ENCODE peak calls at places on chromosomes 5 and 9, in seven cellular contexts. W is nephron progenitor cell, B is cardiac muscle cell, J is choroid plexus epithelial cell, S is GM06990, N is endothelial cell, Q is foreskin fibroblast. D is an unnamed sample.
A peak's percentile ranks its signal among the peaks of the same experiment; 100 is the strongest.

GRCh38 chr5:44809215-44809955 is 638 bp downstream of the MRPS30 start:
- DNase-seq in W (peak; percentile 51), B (peak; percentile 60), J (peak; percentile 74), S (no peak), N (peak; percentile 33), Q (peak; percentile 36), D (peak; percentile 64)

GRCh38 chr5:103744159-103744558 is 181.6 kb upstream of the NUDT12 start:
- DNase-seq in W (no peak), B (peak; percentile 53), J (peak; percentile 81), S (no peak), N (no peak), Q (peak; percentile 1), D (peak; percentile 81)

GRCh38 chr9:21831841-21832509 is 29.5 kb downstream of the MTAP start:
- DNase-seq in W (no peak), B (peak; percentile 78), J (peak; percentile 94), S (peak; percentile 68), N (no peak), Q (peak; percentile 61), D (peak; percentile 79)

GRCh38 chr5:107157811-107158210 is 512.9 kb downstream of the EFNA5 start:
- DNase-seq in W (no peak), B (no peak), J (no peak), S (no peak), N (no peak), Q (no peak), D (no peak)

GRCh38 chr9:84297162-84297821 is 43.3 kb downstream of the SLC28A3 start:
- DNase-seq in W (no peak), B (peak; percentile 27), J (peak; percentile 67), S (no peak), N (no peak), Q (peak; percentile 72), D (no peak)

GRCh38 chr5:104139840-104140239 is 577.3 kb upstream of the NUDT12 start:
- DNase-seq in W (no peak), B (no peak), J (no peak), S (no peak), N (no peak), Q (no peak), D (no peak)

GRCh38 chr9:113919825-113920224 is 43.7 kb downstream of the ZNF618 start:
- DNase-seq in W (no peak), B (no peak), J (no peak), S (no peak), N (no peak), Q (no peak), D (no peak)

GRCh38 chr9:132946216-132946615 is 1.8 kb upstream of the TSC1 start:
- DNase-seq in W (no peak), B (no peak), J (no peak), S (no peak), N (no peak), Q (no peak), D (no peak)

GRCh38 chr5:154813736-154814135 is 36.7 kb downstream of the FAXDC2 start:
- DNase-seq in W (no peak), B (no peak), J (no peak), S (no peak), N (no peak), Q (no peak), D (no peak)

GRCh38 chr9:121699271-121700164 is 48.1 kb downstream of the DAB2IP start:
- DNase-seq in W (peak; percentile 72), B (peak; percentile 67), J (peak; percentile 48), S (peak; percentile 53), N (peak; percentile 75), Q (no peak), D (peak; percentile 47)

GRCh38 chr5:151173711-151174611 is 16.4 kb upstream of the ANXA6 start:
- DNase-seq in W (no peak), B (no peak), J (no peak), S (no peak), N (no peak), Q (no peak), D (no peak)

GRCh38 chr5:68261174-68262021 is 45.8 kb downstream of the PIK3R1 start:
- DNase-seq in W (no peak), B (peak; percentile 78), J (peak; percentile 71), S (no peak), N (no peak), Q (peak; percentile 37), D (no peak)

GRCh38 chr5:147635882-147636531 is 126.1 kb upstream of the DPYSL3 start:
- DNase-seq in W (no peak), B (no peak), J (no peak), S (no peak), N (no peak), Q (no peak), D (no peak)

GRCh38 chr9:78765861-78766260 is 468.9 kb downstream of the PSAT1 start:
- DNase-seq in W (no peak), B (no peak), J (no peak), S (no peak), N (no peak), Q (no peak), D (no peak)

GRCh38 chr5:119378075-119378699 is 22.4 kb downstream of the TNFAIP8 start:
- DNase-seq in W (no peak), B (no peak), J (no peak), S (no peak), N (no peak), Q (no peak), D (no peak)

GRCh38 chr9:82124090-82124489 is 135.5 kb downstream of the SPATA31D1 start:
- DNase-seq in W (no peak), B (peak; percentile 69), J (peak; percentile 64), S (no peak), N (no peak), Q (peak; percentile 79), D (peak; percentile 24)

GRCh38 chr9:124583134-124583533 is 75.9 kb upstream of the NR5A1 start:
- DNase-seq in W (no peak), B (no peak), J (no peak), S (no peak), N (no peak), Q (no peak), D (no peak)

DNA sequence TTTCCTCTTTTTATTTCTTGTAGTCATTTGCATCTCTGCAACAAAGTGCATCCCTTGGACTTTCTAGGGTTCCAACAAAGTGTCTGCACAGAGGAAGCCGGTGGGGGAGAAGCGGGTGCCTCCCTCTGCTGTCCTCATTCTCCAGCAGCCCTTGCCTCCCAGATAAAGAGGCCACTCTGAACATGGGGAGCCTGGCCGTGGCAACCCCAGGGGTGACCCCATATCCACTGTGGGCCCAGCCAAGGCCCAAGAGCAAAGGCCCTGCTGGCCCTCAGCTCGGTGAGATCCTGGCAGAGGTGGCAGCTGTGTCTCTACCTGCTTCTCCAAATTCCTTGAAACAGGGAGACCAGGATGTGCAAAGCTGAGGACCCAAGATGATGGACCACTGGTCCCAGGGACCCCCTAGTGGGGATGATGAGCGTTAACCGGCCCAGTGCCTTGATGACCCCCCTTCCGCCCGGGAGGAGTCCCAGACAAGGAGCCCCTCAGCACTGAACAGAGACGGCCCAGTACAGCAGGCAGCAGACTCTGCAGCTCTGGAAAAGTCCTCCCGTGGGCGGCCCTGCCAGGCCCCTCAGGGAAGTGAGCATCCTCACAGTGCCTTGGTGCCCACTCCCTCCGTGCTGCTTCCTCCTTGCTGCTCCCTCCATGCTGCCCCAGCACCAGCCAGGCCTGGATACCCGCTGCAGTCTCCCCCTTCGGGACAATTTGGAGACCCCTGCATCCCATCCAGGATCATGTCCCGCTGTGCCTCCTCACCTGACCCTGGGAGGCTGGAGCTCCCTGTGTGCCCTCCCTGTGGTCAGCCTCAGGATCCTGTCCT is 62.5 kb downstream of the MRPL36 start:
- DNase-seq in W (no peak), B (no peak), J (no peak), S (no peak), N (peak; percentile 14), Q (no peak), D (no peak)
- TF ChIP-seq CTCF in W (no peak), B (no peak), J (no peak), S (peak; percentile 8), N (no peak), Q (no peak), D (no peak)

GRCh38 chr9:137679695-137680305 is 61.0 kb downstream of the EHMT1 start:
- DNase-seq in W (no peak), B (no peak), J (no peak), S (no peak), N (no peak), Q (no peak), D (no peak)
- TF ChIP-seq CTCF in W (no peak), B (no peak), J (no peak), S (no peak), N (no peak), Q (no peak), D (no peak)

GRCh38 chr5:180682560-180682959 is 33.2 kb upstream of the FLT4 start:
- DNase-seq in W (no peak), B (no peak), J (no peak), S (no peak), N (no peak), Q (no peak), D (no peak)

GRCh38 chr5:180689071-180689694 is 39.8 kb upstream of the FLT4 start:
- DNase-seq in W (no peak), B (no peak), J (peak; percentile 18), S (no peak), N (no peak), Q (no peak), D (no peak)

GRCh38 chr5:180684623-180685161 is 35.3 kb upstream of the FLT4 start:
- DNase-seq in W (no peak), B (no peak), J (no peak), S (no peak), N (no peak), Q (no peak), D (no peak)

GRCh38 chr5:180688326-180689070 is 39.1 kb upstream of the FLT4 start:
- DNase-seq in W (no peak), B (no peak), J (no peak), S (no peak), N (no peak), Q (no peak), D (no peak)

DNA sequence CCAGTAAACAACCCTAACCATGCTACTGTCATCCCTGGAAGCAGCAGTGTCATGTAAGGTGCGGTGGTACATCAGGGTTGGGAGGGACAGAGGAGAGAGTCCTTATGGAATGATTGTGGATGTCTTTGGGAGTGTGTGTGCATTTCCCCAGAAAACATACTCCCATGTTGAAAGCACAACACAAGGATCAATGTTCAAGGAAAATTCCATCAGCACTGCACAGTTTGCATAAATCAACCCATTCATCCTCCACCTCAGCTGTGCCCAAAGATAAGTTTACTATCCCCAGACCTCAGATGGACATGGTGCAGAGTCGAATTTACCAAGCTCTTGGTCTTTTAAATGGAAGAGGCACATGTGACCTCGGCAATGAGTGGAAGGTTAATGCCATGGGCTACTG is 34.1 kb upstream of the FLT4 start:
- DNase-seq in W (no peak), B (no peak), J (no peak), S (no peak), N (no peak), Q (no peak), D (no peak)
- TF ChIP-seq CTCF in W (no peak), B (no peak), J (no peak), S (no peak), N (no peak), Q (no peak), D (no peak)

GRCh38 chr9:70392850-70393249 is 21.6 kb downstream of the KLF9 start:
- DNase-seq in W (no peak), B (no peak), J (no peak), S (no peak), N (no peak), Q (no peak), D (no peak)

GRCh38 chr9:70389188-70389587 is 25.3 kb downstream of the KLF9 start:
- DNase-seq in W (no peak), B (no peak), J (no peak), S (no peak), N (no peak), Q (no peak), D (no peak)

GRCh38 chr9:70389642-70390266 is 24.7 kb downstream of the KLF9 start:
- DNase-seq in W (no peak), B (peak; percentile 62), J (peak; percentile 61), S (no peak), N (peak; percentile 15), Q (no peak), D (peak; percentile 29)

GRCh38 chr9:70390922-70391321 is 23.5 kb downstream of the KLF9 start:
- DNase-seq in W (no peak), B (peak; percentile 65), J (no peak), S (no peak), N (no peak), Q (no peak), D (peak; percentile 6)

GRCh38 chr9:70392189-70392588 is 22.3 kb downstream of the KLF9 start:
- DNase-seq in W (no peak), B (no peak), J (no peak), S (no peak), N (no peak), Q (no peak), D (peak; percentile 18)
- TF ChIP-seq CTCF in W (no peak), B (peak; percentile 32), J (peak; percentile 50), S (peak; percentile 29), N (no peak), Q (peak; percentile 13), D (peak; percentile 13)